ENCODE peak calls at places on chromosomes 5 and 9, in seven cellular contexts. A, H, I, M, C, B and N are unnamed samples.
A peak's percentile ranks its signal among the peaks of the same experiment; 100 is the strongest.

GRCh38 chr9:76873056-76873792 is 32.7 kb downstream of the PRUNE2 start:
- DNase-seq in B (no peak), H (peak; percentile 75), M (no peak), C (peak; percentile 21), A (no peak), I (no peak), N (no peak)

GRCh38 chr9:110578896-110579752 is at the start of gene SVEP1:
- DNase-seq in A (peak; percentile 72), B (no peak), C (peak; percentile 73), H (peak; percentile 68), I (no peak), M (no peak), N (no peak)

GRCh38 chr9:14511452-14511851 is 181.8 kb downstream of the ZDHHC21 start:
- DNase-seq in H (peak; percentile 39), I (no peak), B (no peak), A (no peak), C (peak; percentile 1), M (no peak), N (no peak)

GRCh38 chr5:93349613-93350012 is 231.4 kb downstream of the NR2F1-AS1 start:
- DNase-seq in C (peak; percentile 37), I (peak; percentile 59), A (peak; percentile 83), M (no peak), B (peak; percentile 62), H (peak; percentile 80), N (peak; percentile 8)

GRCh38 chr5:75214928-75215327 is 21.8 kb downstream of the ANKRD31 start:
- DNase-seq in I (no peak), H (no peak), B (no peak), A (no peak), M (no peak), C (no peak), N (no peak)

GRCh38 chr5:145014109-145014508 is 821.0 kb downstream of the PRELID2 start:
- DNase-seq in H (no peak), C (no peak), M (no peak), B (no peak), I (no peak), A (no peak), N (no peak)

GRCh38 chr9:87605676-87606075 is 108.0 kb downstream of the DAPK1 start:
- DNase-seq in C (no peak), I (no peak), A (no peak), M (no peak), H (no peak), B (no peak), N (no peak)

GRCh38 chr9:2601785-2602378 is 19.7 kb upstream of the VLDLR start:
- DNase-seq in C (no peak), H (no peak), A (no peak), M (no peak), I (no peak), B (no peak), N (no peak)

GRCh38 chr9:122001491-122002201 is 91.5 kb downstream of the TTLL11 start:
- DNase-seq in M (no peak), A (no peak), B (no peak), I (no peak), C (peak; percentile 21), H (no peak), N (no peak)

GRCh38 chr5:164555809-164556208 is 1050.4 kb downstream of the MAT2B start:
- DNase-seq in I (no peak), M (no peak), C (peak; percentile 29), A (no peak), H (no peak), B (no peak), N (no peak)

GRCh38 chr9:138080979-138081378 is 203.4 kb downstream of the CACNA1B start:
- DNase-seq in C (no peak), I (no peak), H (no peak), M (no peak), A (no peak), B (no peak), N (no peak)

GRCh38 chr9:134764870-134765269 is 115.7 kb upstream of the FCN2 start:
- DNase-seq in A (no peak), C (no peak), I (no peak), M (no peak), H (no peak), B (no peak), N (no peak)

GRCh38 chr9:101028346-101029299 is at the start of gene PLPPR1:
- DNase-seq in I (no peak), A (peak; percentile 29), M (no peak), C (peak; percentile 50), H (peak; percentile 32), B (peak; percentile 16), N (peak; percentile 32)

GRCh38 chr9:90140131-90140818 is 502.3 kb downstream of the DIRAS2 start:
- DNase-seq in I (no peak), C (no peak), B (no peak), H (no peak), A (no peak), M (no peak), N (no peak)

GRCh38 chr9:129031514-129031913 is 3.4 kb upstream of the SH3GLB2 start:
- DNase-seq in B (no peak), I (no peak), H (no peak), A (no peak), C (no peak), M (no peak), N (no peak)

GRCh38 chr5:55226934-55227737 is at the start of gene MCIDAS:
- DNase-seq in A (no peak), H (peak; percentile 34), C (no peak), I (no peak), B (no peak), M (no peak), N (no peak)

GRCh38 chr9:116057371-116057770 is 96.2 kb upstream of the PAPPA start:
- DNase-seq in B (no peak), M (no peak), A (no peak), I (no peak), H (no peak), C (no peak), N (no peak)

DNA sequence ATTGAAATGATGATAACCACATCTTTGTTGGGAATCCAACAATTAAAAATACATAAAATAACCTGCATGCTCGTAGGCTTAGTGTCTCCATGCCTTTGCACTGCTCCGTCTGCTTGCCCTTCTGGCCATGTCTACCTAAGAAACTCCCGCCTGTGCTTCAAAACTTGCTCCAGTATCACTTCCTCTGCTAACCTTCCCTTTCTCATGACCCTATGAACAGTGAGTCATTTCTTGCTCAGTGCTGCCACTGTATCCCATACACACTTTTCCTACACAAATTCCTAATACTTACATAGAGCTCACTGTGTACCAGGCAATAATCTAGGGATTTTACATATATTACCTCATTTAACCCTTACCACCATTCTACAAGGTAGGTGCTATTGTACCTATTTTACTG is 33.5 kb downstream of the TMEM245 start:
- DNase-seq in M (peak; percentile 38), H (peak; percentile 48), I (no peak), C (peak; percentile 44), A (no peak), B (no peak), N (no peak)
- TF ChIP-seq CTCF in M (no peak), H (peak; percentile 3), I (peak; percentile 4), C (peak; percentile 2), A (no peak), B (no peak), N (no peak)

DNA sequence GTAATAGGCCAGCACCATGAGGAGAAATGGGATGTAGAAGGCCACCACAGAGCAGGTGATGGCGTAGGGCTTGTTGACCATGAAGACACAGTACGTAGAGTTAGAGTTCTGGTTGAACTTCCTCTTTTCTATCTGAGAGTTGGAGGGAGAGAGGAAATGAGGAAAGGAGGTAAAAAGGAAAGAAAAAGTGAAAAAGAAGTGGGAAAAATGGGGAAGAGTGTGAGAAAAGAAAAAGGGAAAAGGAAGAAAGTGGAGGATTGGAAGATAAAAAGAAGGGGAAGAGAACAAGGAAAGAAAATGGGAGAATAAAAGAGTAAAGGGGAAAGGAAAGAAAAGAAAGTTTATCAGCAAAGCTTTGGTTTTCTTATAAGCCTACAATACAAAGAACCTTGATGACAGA is 126.1 kb downstream of the FBXO38 start:
- DNase-seq in C (no peak), M (no peak), H (no peak), I (no peak), A (no peak), B (no peak), N (no peak)
- H3K4me3 ChIP-seq in C (no peak overlapping the region), M (no peak overlapping the region), H (no peak overlapping the region), I (no peak overlapping the region), A (no peak overlapping the region), B (no peak overlapping the region), N (no peak overlapping the region)

GRCh38 chr9:131641618-131642495 is 96.5 kb downstream of the PRRT1B start:
- DNase-seq in A (no peak), C (no peak), B (no peak), I (no peak), M (no peak), H (no peak), N (no peak)
- TF ChIP-seq CTCF in A (no peak), C (no peak), B (no peak), I (no peak), M (no peak), H (no peak), N (no peak)

DNA sequence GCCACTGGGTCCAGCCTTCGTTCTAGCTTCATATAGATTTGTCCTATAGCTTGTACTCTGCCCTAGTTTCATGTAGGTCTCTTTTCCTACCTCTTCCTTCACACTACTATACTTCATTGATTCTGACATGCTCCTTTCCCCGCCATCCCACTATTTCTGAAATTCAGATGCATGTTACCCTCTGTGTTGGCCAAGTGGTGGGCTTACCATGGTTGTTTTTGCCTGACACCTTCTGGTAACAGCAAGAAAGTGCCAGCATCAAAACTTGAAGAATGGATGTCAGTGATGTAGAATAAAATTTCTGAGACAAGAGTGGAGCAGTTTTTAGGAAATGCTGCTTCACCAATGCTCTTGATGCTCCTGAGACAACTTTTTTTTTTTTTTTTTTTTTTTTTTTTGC is 19.5 kb upstream of the SERINC5 start:
- DNase-seq in H (peak; percentile 21), C (peak; percentile 48), M (no peak), A (peak; percentile 20), I (no peak), B (no peak), N (no peak)
- H3K4me3 ChIP-seq in H (no peak overlapping the region), C (no peak overlapping the region), M (no peak overlapping the region), A (no peak overlapping the region), I (no peak overlapping the region), B (no peak overlapping the region), N (no peak overlapping the region)